ENCODE peak calls at places on chromosome 21, in seven cellular contexts. One of them, this sample, is unnamed.

GRCh38 chr21:33238565-33239255 is 9.0 kb downstream of the IFNAR2 start:
- DNase-seq in stimulated activated CD8-positive, alpha-beta memory T cell treated with anti-CD3 and anti-CD28 coated beads, Interleukin-4, amount 100 ng/mL, for 24 hours: no peak
- DNase-seq in kidney epithelial cell: no peak
- DNase-seq in mesendoderm: no peak
- DNase-seq in right cardiac atrium: no peak
- DNase-seq in germinal center: peak; percentile 22
- DNase-seq in HFF-Myc: no peak
- DNase-seq in this sample: no peak

GRCh38 chr21:18373631-18374030 is 30.0 kb downstream of the TMPRSS15 start:
- DNase-seq in kidney epithelial cell: no peak
- DNase-seq in germinal center: no peak
- DNase-seq in HFF-Myc: no peak
- DNase-seq in right cardiac atrium: no peak
- DNase-seq in stimulated activated CD8-positive, alpha-beta memory T cell treated with anti-CD3 and anti-CD28 coated beads, Interleukin-4, amount 100 ng/mL, for 24 hours: no peak
- DNase-seq in mesendoderm: no peak
- DNase-seq in this sample: no peak

GRCh38 chr21:16069713-16070112 is 339.9 kb downstream of the USP25 start:
- DNase-seq in stimulated activated CD8-positive, alpha-beta memory T cell treated with anti-CD3 and anti-CD28 coated beads, Interleukin-4, amount 100 ng/mL, for 24 hours: no peak
- DNase-seq in right cardiac atrium: no peak
- DNase-seq in HFF-Myc: no peak
- DNase-seq in kidney epithelial cell: no peak
- DNase-seq in germinal center: no peak
- DNase-seq in mesendoderm: no peak
- DNase-seq in this sample: no peak

GRCh38 chr21:42081931-42082381 is 10.8 kb downstream of the UMODL1 start:
- DNase-seq in kidney epithelial cell: no peak
- DNase-seq in stimulated activated CD8-positive, alpha-beta memory T cell treated with anti-CD3 and anti-CD28 coated beads, Interleukin-4, amount 100 ng/mL, for 24 hours: no peak
- DNase-seq in right cardiac atrium: no peak
- DNase-seq in HFF-Myc: no peak
- DNase-seq in mesendoderm: no peak
- DNase-seq in germinal center: no peak
- DNase-seq in this sample: no peak

GRCh38 chr21:25405991-25406390 is 201.3 kb downstream of the MRPL39 start:
- DNase-seq in germinal center: no peak
- DNase-seq in kidney epithelial cell: no peak
- DNase-seq in mesendoderm: no peak
- DNase-seq in right cardiac atrium: no peak
- DNase-seq in HFF-Myc: no peak
- DNase-seq in stimulated activated CD8-positive, alpha-beta memory T cell treated with anti-CD3 and anti-CD28 coated beads, Interleukin-4, amount 100 ng/mL, for 24 hours: no peak
- DNase-seq in this sample: no peak

GRCh38 chr21:38241029-38241740 is 15.6 kb upstream of the KCNJ15 start:
- DNase-seq in stimulated activated CD8-positive, alpha-beta memory T cell treated with anti-CD3 and anti-CD28 coated beads, Interleukin-4, amount 100 ng/mL, for 24 hours: no peak
- DNase-seq in right cardiac atrium: peak; percentile 23
- DNase-seq in mesendoderm: no peak
- DNase-seq in HFF-Myc: no peak
- DNase-seq in kidney epithelial cell: no peak
- DNase-seq in germinal center: no peak
- DNase-seq in this sample: no peak

GRCh38 chr21:45522381-45522780 is 19.9 kb downstream of the SLC19A1 start:
- DNase-seq in germinal center: no peak
- DNase-seq in HFF-Myc: no peak
- DNase-seq in stimulated activated CD8-positive, alpha-beta memory T cell treated with anti-CD3 and anti-CD28 coated beads, Interleukin-4, amount 100 ng/mL, for 24 hours: no peak
- DNase-seq in kidney epithelial cell: no peak
- DNase-seq in right cardiac atrium: no peak
- DNase-seq in mesendoderm: no peak
- DNase-seq in this sample: no peak

GRCh38 chr21:45973475-45974072 is 8.0 kb upstream of the COL6A1 start:
- DNase-seq in stimulated activated CD8-positive, alpha-beta memory T cell treated with anti-CD3 and anti-CD28 coated beads, Interleukin-4, amount 100 ng/mL, for 24 hours: peak; percentile 80
- DNase-seq in germinal center: peak; percentile 84
- DNase-seq in kidney epithelial cell: no peak
- DNase-seq in right cardiac atrium: peak; percentile 90
- DNase-seq in mesendoderm: peak; percentile 89
- DNase-seq in HFF-Myc: no peak
- DNase-seq in this sample: no peak

GRCh38 chr21:41777934-41778815 is 11.3 kb upstream of the RIPK4 start:
- DNase-seq in right cardiac atrium: peak; percentile 90
- DNase-seq in mesendoderm: peak; percentile 95
- DNase-seq in HFF-Myc: peak; percentile 65
- DNase-seq in stimulated activated CD8-positive, alpha-beta memory T cell treated with anti-CD3 and anti-CD28 coated beads, Interleukin-4, amount 100 ng/mL, for 24 hours: no peak
- DNase-seq in kidney epithelial cell: no peak
- DNase-seq in germinal center: no peak
- DNase-seq in this sample: peak; percentile 59

GRCh38 chr21:15638856-15639549 is 90.8 kb upstream of the USP25 start:
- DNase-seq in germinal center: no peak
- DNase-seq in HFF-Myc: no peak
- DNase-seq in right cardiac atrium: no peak
- DNase-seq in kidney epithelial cell: peak; percentile 12
- DNase-seq in stimulated activated CD8-positive, alpha-beta memory T cell treated with anti-CD3 and anti-CD28 coated beads, Interleukin-4, amount 100 ng/mL, for 24 hours: no peak
- DNase-seq in mesendoderm: peak; percentile 38
- DNase-seq in this sample: peak; percentile 66

GRCh38 chr21:45162809-45163208 is 88.4 kb downstream of the ADARB1 start:
- DNase-seq in stimulated activated CD8-positive, alpha-beta memory T cell treated with anti-CD3 and anti-CD28 coated beads, Interleukin-4, amount 100 ng/mL, for 24 hours: no peak
- DNase-seq in mesendoderm: no peak
- DNase-seq in HFF-Myc: no peak
- DNase-seq in right cardiac atrium: no peak
- DNase-seq in kidney epithelial cell: no peak
- DNase-seq in germinal center: no peak
- DNase-seq in this sample: no peak

GRCh38 chr21:15514073-15514946 is 215.5 kb upstream of the USP25 start:
- DNase-seq in HFF-Myc: no peak
- DNase-seq in germinal center: peak; percentile 42
- DNase-seq in right cardiac atrium: no peak
- DNase-seq in mesendoderm: peak; percentile 4
- DNase-seq in stimulated activated CD8-positive, alpha-beta memory T cell treated with anti-CD3 and anti-CD28 coated beads, Interleukin-4, amount 100 ng/mL, for 24 hours: peak; percentile 25
- DNase-seq in kidney epithelial cell: no peak
- DNase-seq in this sample: no peak

GRCh38 chr21:38156200-38156599 is 100.6 kb upstream of the KCNJ15 start:
- DNase-seq in right cardiac atrium: no peak
- DNase-seq in stimulated activated CD8-positive, alpha-beta memory T cell treated with anti-CD3 and anti-CD28 coated beads, Interleukin-4, amount 100 ng/mL, for 24 hours: no peak
- DNase-seq in HFF-Myc: no peak
- DNase-seq in germinal center: no peak
- DNase-seq in kidney epithelial cell: no peak
- DNase-seq in mesendoderm: no peak
- DNase-seq in this sample: no peak

GRCh38 chr21:35764077-35764476 is 296.2 kb downstream of the SETD4 start:
- DNase-seq in HFF-Myc: no peak
- DNase-seq in mesendoderm: no peak
- DNase-seq in right cardiac atrium: no peak
- DNase-seq in stimulated activated CD8-positive, alpha-beta memory T cell treated with anti-CD3 and anti-CD28 coated beads, Interleukin-4, amount 100 ng/mL, for 24 hours: no peak
- DNase-seq in kidney epithelial cell: no peak
- DNase-seq in germinal center: no peak
- DNase-seq in this sample: no peak

GRCh38 chr21:38337793-38338192 is 81.0 kb downstream of the KCNJ15 start:
- DNase-seq in stimulated activated CD8-positive, alpha-beta memory T cell treated with anti-CD3 and anti-CD28 coated beads, Interleukin-4, amount 100 ng/mL, for 24 hours: no peak
- DNase-seq in HFF-Myc: no peak
- DNase-seq in mesendoderm: no peak
- DNase-seq in kidney epithelial cell: no peak
- DNase-seq in right cardiac atrium: no peak
- DNase-seq in germinal center: no peak
- DNase-seq in this sample: no peak

GRCh38 chr21:42424848-42425602 is 21.3 kb downstream of the UBASH3A start:
- DNase-seq in HFF-Myc: no peak
- DNase-seq in germinal center: peak; percentile 42
- DNase-seq in mesendoderm: no peak
- DNase-seq in stimulated activated CD8-positive, alpha-beta memory T cell treated with anti-CD3 and anti-CD28 coated beads, Interleukin-4, amount 100 ng/mL, for 24 hours: peak; percentile 57
- DNase-seq in right cardiac atrium: no peak
- DNase-seq in kidney epithelial cell: no peak
- DNase-seq in this sample: no peak

GRCh38 chr21:25717491-25718139 is 17.1 kb downstream of the ATP5PF start:
- DNase-seq in kidney epithelial cell: no peak
- DNase-seq in right cardiac atrium: no peak
- DNase-seq in HFF-Myc: no peak
- DNase-seq in stimulated activated CD8-positive, alpha-beta memory T cell treated with anti-CD3 and anti-CD28 coated beads, Interleukin-4, amount 100 ng/mL, for 24 hours: no peak
- DNase-seq in germinal center: no peak
- DNase-seq in mesendoderm: no peak
- DNase-seq in this sample: peak; percentile 34

GRCh38 chr21:36073181-36073580 is 3.4 kb downstream of the CBR1 start:
- DNase-seq in HFF-Myc: no peak
- DNase-seq in germinal center: no peak
- DNase-seq in mesendoderm: no peak
- DNase-seq in kidney epithelial cell: no peak
- DNase-seq in right cardiac atrium: no peak
- DNase-seq in stimulated activated CD8-positive, alpha-beta memory T cell treated with anti-CD3 and anti-CD28 coated beads, Interleukin-4, amount 100 ng/mL, for 24 hours: no peak
- DNase-seq in this sample: no peak

GRCh38 chr21:17903029-17903806 is 84.1 kb upstream of the C21orf91 start:
- DNase-seq in kidney epithelial cell: no peak
- DNase-seq in stimulated activated CD8-positive, alpha-beta memory T cell treated with anti-CD3 and anti-CD28 coated beads, Interleukin-4, amount 100 ng/mL, for 24 hours: no peak
- DNase-seq in mesendoderm: peak; percentile 46
- DNase-seq in right cardiac atrium: no peak
- DNase-seq in germinal center: peak; percentile 17
- DNase-seq in HFF-Myc: no peak
- DNase-seq in this sample: no peak

GRCh38 chr21:34336756-34337391 is 26.9 kb upstream of the KCNE2 start:
- DNase-seq in germinal center: no peak
- DNase-seq in kidney epithelial cell: no peak
- DNase-seq in stimulated activated CD8-positive, alpha-beta memory T cell treated with anti-CD3 and anti-CD28 coated beads, Interleukin-4, amount 100 ng/mL, for 24 hours: no peak
- DNase-seq in right cardiac atrium: no peak
- DNase-seq in HFF-Myc: no peak
- DNase-seq in mesendoderm: no peak
- DNase-seq in this sample: no peak

GRCh38 chr21:44517175-44517899 is 22.7 kb downstream of the KRTAP10-1 start:
- DNase-seq in right cardiac atrium: peak; percentile 3
- DNase-seq in germinal center: no peak
- DNase-seq in kidney epithelial cell: no peak
- DNase-seq in mesendoderm: peak; percentile 85
- DNase-seq in HFF-Myc: no peak
- DNase-seq in stimulated activated CD8-positive, alpha-beta memory T cell treated with anti-CD3 and anti-CD28 coated beads, Interleukin-4, amount 100 ng/mL, for 24 hours: no peak
- DNase-seq in this sample: no peak

GRCh38 chr21:44984428-44984791 is 44.6 kb downstream of the SLX9 start:
- DNase-seq in stimulated activated CD8-positive, alpha-beta memory T cell treated with anti-CD3 and anti-CD28 coated beads, Interleukin-4, amount 100 ng/mL, for 24 hours: no peak
- DNase-seq in HFF-Myc: no peak
- DNase-seq in mesendoderm: no peak
- DNase-seq in right cardiac atrium: peak; percentile 20
- DNase-seq in germinal center: no peak
- DNase-seq in kidney epithelial cell: no peak
- DNase-seq in this sample: no peak

GRCh38 chr21:16770279-16770678 is 742.6 kb upstream of the CXADR start:
- DNase-seq in mesendoderm: no peak
- DNase-seq in germinal center: no peak
- DNase-seq in stimulated activated CD8-positive, alpha-beta memory T cell treated with anti-CD3 and anti-CD28 coated beads, Interleukin-4, amount 100 ng/mL, for 24 hours: no peak
- DNase-seq in HFF-Myc: no peak
- DNase-seq in right cardiac atrium: no peak
- DNase-seq in kidney epithelial cell: no peak
- DNase-seq in this sample: no peak

GRCh38 chr21:42282021-42282420 is 33.2 kb downstream of the TFF3 start:
- DNase-seq in kidney epithelial cell: no peak
- DNase-seq in mesendoderm: no peak
- DNase-seq in right cardiac atrium: no peak
- DNase-seq in stimulated activated CD8-positive, alpha-beta memory T cell treated with anti-CD3 and anti-CD28 coated beads, Interleukin-4, amount 100 ng/mL, for 24 hours: no peak
- DNase-seq in germinal center: no peak
- DNase-seq in HFF-Myc: no peak
- DNase-seq in this sample: no peak

GRCh38 chr21:44363278-44363677 is 9.9 kb downstream of the TRPM2 start:
- DNase-seq in right cardiac atrium: no peak
- DNase-seq in kidney epithelial cell: no peak
- DNase-seq in HFF-Myc: no peak
- DNase-seq in stimulated activated CD8-positive, alpha-beta memory T cell treated with anti-CD3 and anti-CD28 coated beads, Interleukin-4, amount 100 ng/mL, for 24 hours: no peak
- DNase-seq in mesendoderm: no peak
- DNase-seq in germinal center: no peak
- DNase-seq in this sample: no peak

GRCh38 chr21:25970254-25970930 is 200.2 kb downstream of the APP start:
- DNase-seq in right cardiac atrium: peak; percentile 23
- DNase-seq in HFF-Myc: no peak
- DNase-seq in germinal center: no peak
- DNase-seq in stimulated activated CD8-positive, alpha-beta memory T cell treated with anti-CD3 and anti-CD28 coated beads, Interleukin-4, amount 100 ng/mL, for 24 hours: no peak
- DNase-seq in mesendoderm: no peak
- DNase-seq in kidney epithelial cell: no peak
- DNase-seq in this sample: no peak